ENCODE peak calls at places on chromosomes 16 and 17, in six cellular contexts. I is cardiac muscle cell, B is RWPE2, Z is germinal center, A is posterior cingulate gyrus, S is GM20000. Y is an unnamed sample.

GRCh38 chr17:34249497-34249877 is 5.6 kb upstream of the CCL2 start:
- DNase-seq in I (no peak), B (no peak), Z (no peak), A (no peak), S (no peak), Y (no peak)

GRCh38 chr17:48550313-48551205 is 5.7 kb upstream of the HOXB2 start:
- DNase-seq in I (no peak), B (no peak), Z (no peak), A (no peak), S (no peak), Y (no peak)

GRCh38 chr17:50051606-50052005 is 4.3 kb upstream of the ITGA3 start:
- DNase-seq in I (no peak), B (no peak), Z (no peak), A (no peak), S (no peak), Y (no peak)

GRCh38 chr17:18291718-18292540 is 22.9 kb downstream of the TOP3A start:
- DNase-seq in I (no peak), B (no peak), Z (no peak), A (no peak), S (no peak), Y (no peak)

GRCh38 chr17:42679001-42679491 is 2.3 kb upstream of the PLEKHH3 start:
- DNase-seq in I (peak; percentile 78), B (no peak), Z (no peak), A (no peak), S (peak; percentile 62), Y (no peak)

GRCh38 chr16:12661656-12662172 is 142.0 kb downstream of the CPPED1 start:
- DNase-seq in I (peak; percentile 92), B (no peak), Z (no peak), A (no peak), S (no peak), Y (no peak)

GRCh38 chr17:8052256-8053252 is 13.7 kb downstream of the ALOX15B start:
- DNase-seq in I (no peak), B (no peak), Z (no peak), A (no peak), S (no peak), Y (no peak)

GRCh38 chr16:8572919-8573724 is 17.2 kb downstream of the TMEM114 start:
- DNase-seq in I (peak; percentile 41), B (no peak), Z (no peak), A (no peak), S (no peak), Y (no peak)

GRCh38 chr16:12703935-12704334 is 99.8 kb downstream of the CPPED1 start:
- DNase-seq in I (no peak), B (no peak), Z (no peak), A (no peak), S (no peak), Y (no peak)

GRCh38 chr17:10758062-10758461 is 28.2 kb upstream of the TMEM220 start:
- DNase-seq in I (no peak), B (no peak), Z (no peak), A (no peak), S (no peak), Y (no peak)

GRCh38 chr16:27486760-27487159 is 63.0 kb downstream of the GTF3C1 start:
- DNase-seq in I (no peak), B (no peak), Z (no peak), A (no peak), S (no peak), Y (no peak)

GRCh38 chr16:9647981-9648701 is 534.1 kb downstream of the GRIN2A start:
- DNase-seq in I (peak; percentile 51), B (no peak), Z (peak; percentile 11), A (no peak), S (peak; percentile 26), Y (no peak)

GRCh38 chr17:55144518-55144917 is 120.2 kb upstream of the HLF start:
- DNase-seq in I (no peak), B (no peak), Z (no peak), A (no peak), S (no peak), Y (no peak)

GRCh38 chr17:2195729-2196128 is 107.9 kb downstream of the SMG6 start:
- DNase-seq in I (no peak), B (no peak), Z (no peak), A (no peak), S (peak; percentile 26), Y (no peak)

GRCh38 chr17:74543406-74543805 is 2.5 kb downstream of the CD300C start:
- DNase-seq in I (no peak), B (no peak), Z (no peak), A (no peak), S (no peak), Y (no peak)

GRCh38 chr16:82432261-82432660 is 194.5 kb upstream of the CDH13 start:
- DNase-seq in I (no peak), B (no peak), Z (no peak), A (peak; percentile 13), S (no peak), Y (peak; percentile 13)

GRCh38 chr16:67110136-67110847 is 551 bp downstream of the PHAF1 start:
- DNase-seq in I (peak; percentile 45), B (no peak), Z (peak; percentile 25), A (no peak), S (peak; percentile 26), Y (no peak)

GRCh38 chr16:79810449-79811189 is 210.1 kb upstream of the MAF start:
- DNase-seq in I (no peak), B (no peak), Z (no peak), A (no peak), S (no peak), Y (no peak)

GRCh38 chr17:29572691-29573557 is 4.4 kb downstream of the TP53I13 start:
- DNase-seq in I (peak; percentile 82), B (no peak), Z (peak; percentile 65), A (peak; percentile 74), S (peak; percentile 84), Y (no peak)

GRCh38 chr17:20073056-20073979 is 64.2 kb downstream of the SPECC1 start:
- DNase-seq in I (no peak), B (no peak), Z (no peak), A (peak; percentile 29), S (peak; percentile 35), Y (peak; percentile 43)

GRCh38 chr17:1008008-1008761 is 11.3 kb downstream of the TIMM22 start:
- DNase-seq in I (no peak), B (peak; percentile 65), Z (no peak), A (no peak), S (no peak), Y (no peak)

GRCh38 chr16:57976331-57976796 is 5.4 kb upstream of the CNGB1 start:
- DNase-seq in I (no peak), B (no peak), Z (no peak), A (peak; percentile 61), S (no peak), Y (no peak)

GRCh38 chr17:7445011-7445927 is at the start of gene CHRNB1:
- DNase-seq in I (peak; percentile 93), B (no peak), Z (peak; percentile 37), A (peak; percentile 85), S (peak; percentile 76), Y (no peak)

GRCh38 chr17:16945513-16946201 is 26.3 kb downstream of the TNFRSF13B start:
- DNase-seq in I (peak; percentile 28), B (no peak), Z (no peak), A (no peak), S (no peak), Y (no peak)

GRCh38 chr17:64015447-64015846 is 5.0 kb downstream of the ICAM2 start:
- DNase-seq in I (no peak), B (no peak), Z (no peak), A (no peak), S (no peak), Y (no peak)

Y was measured in effector memory CD8-positive, alpha-beta T cell.